ENCODE peak calls at places on chromosomes 3 and 15, in seven cellular contexts. C is GM19239; A is activated CD8-positive, alpha-beta memory T cell treated with anti-CD3 and anti-CD28 coated beads, Interleukin-2, amount 10 ng/mL, durations not matched to agents 7 days and 5 days; Z is pons; N is hippocampal formation; J is neural progenitor cell; D is foreskin keratinocyte. L is an unnamed sample.

GRCh38 chr15:89395996-89396395 is 61.4 kb upstream of the POLG start:
- DNase-seq in C (no peak), A (no peak), Z (no peak), N (no peak), J (no peak), D (no peak), L (no peak)

GRCh38 chr15:100033140-100033857 is 300.1 kb upstream of the LYSMD4 start:
- DNase-seq in C (no peak), A (no peak), Z (no peak), N (no peak), J (no peak), D (no peak), L (no peak)

GRCh38 chr3:95705786-95706418 is 1108.5 kb upstream of the EPHA6 start:
- DNase-seq in C (no peak), A (peak; percentile 42), Z (peak; percentile 12), N (no peak), J (no peak), D (no peak), L (no peak)

GRCh38 chr3:13277860-13278531 is 142.1 kb downstream of the NUP210 start:
- DNase-seq in C (no peak), A (no peak), Z (no peak), N (no peak), J (no peak), D (no peak), L (no peak)

GRCh38 chr3:139555249-139555648 is 15.7 kb upstream of the RBP1 start:
- DNase-seq in C (no peak), A (no peak), Z (no peak), N (no peak), J (no peak), D (no peak), L (no peak)

GRCh38 chr3:195102609-195103467 is 168.1 kb downstream of the XXYLT1 start:
- DNase-seq in C (no peak), A (no peak), Z (peak; percentile 17), N (no peak), J (no peak), D (peak; percentile 78), L (no peak)

GRCh38 chr3:10570196-10570946 is 65.0 kb upstream of the ATP2B2 start:
- DNase-seq in C (no peak), A (no peak), Z (peak; percentile 35), N (no peak), J (no peak), D (no peak), L (no peak)

GRCh38 chr3:172125963-172126403 is 86.6 kb downstream of the FNDC3B start:
- DNase-seq in C (no peak), A (no peak), Z (peak; percentile 52), N (no peak), J (no peak), D (no peak), L (no peak)

L was measured in GM12891.